ENCODE peak calls at places on chromosome 4, in four cellular contexts. J is GM23248, S is endodermal cell, Q is fibroblast of lung. E is an unnamed sample.

GRCh38 chr4:72858328-72858727 is 211.2 kb downstream of the COX18 start:
- DNase-seq in J (peak), Q (peak), S (no peak), E (no peak)

GRCh38 chr4:141899103-141899502 is 262.7 kb downstream of the IL15 start:
- DNase-seq in S (no peak), J (no peak), Q (no peak), E (no peak)

GRCh38 chr4:108116423-108117168 is 52.1 kb downstream of the LEF1 start:
- DNase-seq in Q (no peak), S (no peak), J (no peak), E (no peak)

GRCh38 chr4:52883183-52883621 is 21.1 kb downstream of the RASL11B start:
- DNase-seq in J (no peak), S (peak), Q (no peak), E (no peak)

GRCh38 chr4:17447675-17448298 is 64.1 kb downstream of the QDPR start:
- DNase-seq in J (peak), Q (peak), S (peak), E (peak)

GRCh38 chr4:77600521-77601451 is 4.8 kb upstream of the CXCL13 start:
- DNase-seq in S (peak), J (peak), Q (peak), E (peak)

GRCh38 chr4:83153312-83153915 is 38.9 kb upstream of the PLAC8 start:
- DNase-seq in J (no peak), S (no peak), Q (no peak), E (no peak)

GRCh38 chr4:88911246-88912212 is 145.5 kb downstream of the FAM13A start:
- DNase-seq in S (no peak), Q (no peak), J (no peak), E (no peak)

GRCh38 chr4:177509346-177509745 is 67.1 kb upstream of the AGA start:
- DNase-seq in Q (no peak), S (no peak), J (no peak), E (no peak)

GRCh38 chr4:98646422-98646821 is 12.0 kb downstream of the TSPAN5 start:
- DNase-seq in Q (no peak), J (no peak), S (no peak), E (no peak)

GRCh38 chr4:137203601-137204000 is 328.7 kb downstream of the PCDH18 start:
- DNase-seq in J (peak), Q (peak), S (no peak), E (no peak)

GRCh38 chr4:47451657-47452056 is 11.8 kb downstream of the COMMD8 start:
- DNase-seq in S (no peak), Q (peak), J (peak), E (no peak)

DNA sequence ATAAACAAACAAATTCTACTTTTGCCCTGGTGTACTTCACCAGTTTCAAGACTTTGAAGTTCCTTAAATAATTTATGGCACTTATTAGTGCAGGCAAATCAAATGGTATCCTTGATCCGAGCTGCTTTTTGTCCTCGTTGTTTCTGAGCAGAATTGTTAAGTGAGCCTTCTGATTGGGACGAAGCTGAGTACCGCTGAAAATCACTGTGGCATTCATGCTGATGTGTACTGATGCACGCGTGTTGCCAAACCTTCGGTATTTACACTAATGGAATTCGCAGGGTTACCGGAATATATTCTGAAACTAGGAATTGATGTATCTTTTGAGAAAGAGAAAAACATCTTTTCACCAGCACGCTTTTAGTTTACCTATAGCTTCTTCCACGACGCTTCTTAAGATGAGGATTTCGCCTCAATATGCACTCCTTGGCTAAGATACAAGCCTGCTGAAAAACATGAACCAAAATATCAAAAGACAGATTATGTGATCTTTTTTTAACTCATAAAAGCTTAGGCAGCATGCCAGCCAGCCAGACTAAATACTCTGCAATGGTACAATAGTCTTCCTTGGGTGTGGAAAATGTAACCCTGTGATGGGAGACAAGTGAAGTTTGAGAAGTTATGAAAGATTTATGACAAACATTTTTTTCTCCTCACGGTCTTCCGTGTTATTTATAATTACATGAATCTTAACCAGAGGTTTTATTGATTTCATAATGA is 48.9 kb upstream of the TENM3 start:
- DNase-seq in Q (peak), S (no peak), J (no peak), E (no peak)
- H3K27ac ChIP-seq in Q (no peak), S (no peak), J (no peak), E (no peak)

GRCh38 chr4:153530996-153531375 is 64.8 kb downstream of the TMEM131L start:
- DNase-seq in S (no peak), Q (no peak), J (no peak), E (no peak)

GRCh38 chr4:153529646-153530045 is 63.5 kb downstream of the TMEM131L start:
- DNase-seq in S (no peak), Q (peak), J (peak), E (no peak)

GRCh38 chr4:153528705-153529493 is 62.7 kb downstream of the TMEM131L start:
- DNase-seq in J (no peak), Q (no peak), S (no peak), E (peak)

GRCh38 chr4:153530284-153530995 is 64.3 kb downstream of the TMEM131L start:
- DNase-seq in Q (no peak), S (no peak), J (no peak), E (peak)

GRCh38 chr4:153527690-153528089 is 61.5 kb downstream of the TMEM131L start:
- DNase-seq in Q (no peak), S (no peak), J (no peak), E (peak)
- H3K9ac ChIP-seq in Q (no peak), S (no peak), J (no peak), E (no peak)

GRCh38 chr4:139278450-139278849 is 1.6 kb downstream of the MGARP start:
- DNase-seq in Q (peak), J (no peak), S (no peak), E (no peak)
- H3K4me3 ChIP-seq in Q (peak), J (no peak), S (no peak), E (no peak)

DNA sequence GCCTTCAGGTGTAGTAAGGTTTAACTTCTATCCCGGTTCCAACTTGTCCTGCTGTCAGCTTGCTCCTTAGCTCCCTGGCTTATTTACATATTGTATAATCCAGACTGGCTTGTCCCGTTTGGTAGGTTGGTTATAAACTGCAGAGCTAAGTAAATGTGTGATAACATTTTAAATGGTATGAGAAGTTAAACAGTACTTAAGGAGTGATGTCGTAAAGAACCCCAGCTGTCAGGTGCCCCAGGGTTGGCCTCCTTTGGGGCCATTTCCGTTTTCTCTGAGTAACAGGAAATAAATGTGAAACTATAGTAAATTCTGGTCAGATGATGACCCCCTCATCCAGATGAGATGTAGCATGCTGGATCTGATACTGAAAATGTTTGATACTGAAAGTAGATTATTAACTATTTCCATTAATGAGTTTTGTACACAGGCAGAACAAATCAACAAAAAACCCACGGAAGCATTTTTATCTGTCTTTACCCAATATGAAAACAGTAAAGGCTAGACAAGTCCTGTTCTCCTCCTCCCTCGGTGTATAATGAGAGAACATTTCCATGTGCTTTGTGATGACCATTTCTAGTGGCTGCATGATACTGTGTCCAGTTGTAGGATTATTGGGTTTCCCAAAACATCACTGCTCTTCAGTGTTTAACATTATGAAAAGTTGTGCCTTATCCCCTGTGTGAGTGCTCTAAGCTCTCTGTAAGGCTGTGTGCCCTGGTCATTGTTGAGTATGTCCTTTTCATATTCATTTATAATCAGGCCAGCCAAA is 22.4 kb downstream of the GAB1 start:
- DNase-seq in J (peak), Q (peak), S (no peak), E (peak)
- H3K27ac ChIP-seq in J (no peak), Q (peak), S (no peak), E (peak)

GRCh38 chr4:39054497-39054896 is 7.5 kb upstream of the KLHL5 start:
- DNase-seq in J (no peak), Q (no peak), S (no peak), E (no peak)
- H3K9ac ChIP-seq in J (no peak), Q (no peak), S (no peak), E (no peak)

GRCh38 chr4:44727471-44727870 is 1.1 kb upstream of the GNPDA2 start:
- DNase-seq in J (no peak), S (no peak), Q (no peak), E (no peak)

GRCh38 chr4:44722001-44722400 is 4.4 kb downstream of the GNPDA2 start:
- DNase-seq in S (no peak), J (no peak), Q (no peak), E (no peak)

GRCh38 chr4:44725861-44726820 is at the start of gene GNPDA2:
- DNase-seq in S (peak), J (peak), Q (peak), E (peak)

DNA sequence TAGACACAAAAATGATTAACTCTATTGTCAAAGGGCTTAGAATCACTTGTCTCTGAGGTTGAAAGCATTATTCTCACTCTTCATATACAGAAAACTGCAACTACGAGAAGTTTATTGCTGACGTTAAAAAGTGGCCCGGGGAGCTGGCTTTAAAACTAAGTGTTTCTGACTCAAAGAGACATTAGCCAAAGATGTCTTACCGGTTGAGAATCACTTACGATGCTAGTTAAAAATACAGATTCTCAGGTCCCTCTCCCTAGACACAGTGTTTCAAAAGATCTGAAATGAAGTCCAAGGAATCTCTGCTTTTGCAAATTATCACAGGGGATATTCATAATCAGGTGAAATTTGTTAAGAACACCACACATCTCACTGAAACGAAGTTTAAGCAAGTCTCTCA is 1.2 kb downstream of the GNPDA2 start:
- DNase-seq in Q (peak), S (no peak), J (peak), E (no peak)
- H3K4me3 ChIP-seq in Q (peak), S (peak), J (peak), E (peak)

E was measured in colonic mucosa.